ENCODE peak calls at places on chromosomes 11 and 22, in eight cellular contexts. F is IMR-90; H is head of caudate nucleus; G is T-helper 2 cell; O is stimulated activated naive CD4-positive, alpha-beta T cell; Q is NCI-H1930; M is SK-N-SH; Y is amniotic stem cell. Z is an unnamed sample.

GRCh38 chr11:24391165-24391564 is 105.7 kb upstream of the LUZP2 start:
- DNase-seq in Q (no peak), H (no peak), M (no peak), Y (no peak), G (no peak), O (no peak), F (peak), Z (no peak)

GRCh38 chr11:72079776-72080325 is 491 bp downstream of the NUMA1 start:
- DNase-seq in F (no peak), O (peak), M (peak), Y (no peak), H (no peak), G (peak), Q (no peak), Z (peak)

GRCh38 chr11:120550007-120550406 is 38.5 kb downstream of the GRIK4 start:
- DNase-seq in H (no peak), F (no peak), Q (no peak), Y (no peak), M (no peak), O (no peak), G (no peak), Z (no peak)

GRCh38 chr22:27336151-27337090 is 465.1 kb downstream of the MN1 start:
- DNase-seq in G (no peak), Y (no peak), F (no peak), Q (no peak), M (no peak), O (no peak), H (no peak), Z (no peak)

GRCh38 chr22:38970548-38970947 is 11.6 kb upstream of the APOBEC3B start:
- DNase-seq in O (no peak), H (no peak), M (no peak), G (no peak), F (no peak), Y (no peak), Q (no peak), Z (no peak)

GRCh38 chr22:27662359-27663030 is 139.1 kb downstream of the MN1 start:
- DNase-seq in H (peak), O (no peak), F (no peak), Q (no peak), G (no peak), Y (no peak), M (peak), Z (no peak)

GRCh38 chr22:49961601-49962011 is 1.0 kb downstream of the PIM3 start:
- DNase-seq in Y (no peak), F (no peak), M (no peak), H (no peak), Q (no peak), G (peak), O (no peak), Z (no peak)

GRCh38 chr11:131311746-131312145 is 58.7 kb upstream of the NTM start:
- DNase-seq in Q (no peak), F (no peak), O (no peak), M (no peak), Y (no peak), G (no peak), H (no peak), Z (no peak)

GRCh38 chr11:78323356-78323755 is 94.3 kb downstream of the GAB2 start:
- DNase-seq in Y (no peak), Q (no peak), G (no peak), M (no peak), F (no peak), H (no peak), O (no peak), Z (no peak)

GRCh38 chr22:45867118-45867905 is 109.7 kb downstream of the WNT7B start:
- DNase-seq in O (no peak), F (no peak), H (no peak), Y (no peak), M (peak), Q (no peak), G (no peak), Z (no peak)

Z was measured in NCI-H146.